ENCODE peak calls at places on chromosomes 6 and 20, in four cellular contexts. R is body of pancreas, H is cardiac fibroblast, L is A673. Y is an unnamed sample.

GRCh38 chr6:66558189-66558588 is 851.2 kb upstream of the EYS start:
- DNase-seq in R (no peak), H (no peak), L (peak), Y (no peak)

GRCh38 chr6:125940691-125941090 is 15.9 kb upstream of the HINT3 start:
- DNase-seq in H (peak), R (no peak), L (no peak), Y (no peak)

GRCh38 chr20:46832555-46832954 is 62.1 kb upstream of the EYA2 start:
- DNase-seq in H (no peak), R (no peak), L (no peak), Y (no peak)

GRCh38 chr6:136927313-136927712 is 5.2 kb downstream of the SLC35D3 start:
- DNase-seq in L (peak), R (peak), H (peak), Y (no peak)

GRCh38 chr6:153044295-153044694 is 41.8 kb upstream of the MTRF1L start:
- DNase-seq in H (peak), R (no peak), L (no peak), Y (peak)

GRCh38 chr20:19257865-19258264 is 45.4 kb downstream of the SLC24A3 start:
- DNase-seq in L (no peak), R (no peak), H (no peak), Y (no peak)

GRCh38 chr6:106547961-106548453 is 81.3 kb downstream of the RTN4IP1 start:
- DNase-seq in H (peak), R (no peak), L (no peak), Y (peak)

GRCh38 chr6:45959534-45960195 is 56.0 kb downstream of the CLIC5 start:
- DNase-seq in L (peak), R (no peak), H (peak), Y (no peak)

GRCh38 chr6:108876929-108877775 is 28.9 kb downstream of the ARMC2 start:
- DNase-seq in R (peak), H (peak), L (no peak), Y (peak)

GRCh38 chr6:593139-593906 is 63.6 kb downstream of the HUS1B start:
- DNase-seq in L (peak), H (peak), R (peak), Y (peak)

GRCh38 chr6:12962995-12963394 is 246.4 kb downstream of the PHACTR1 start:
- DNase-seq in R (no peak), L (peak), H (peak), Y (peak)

GRCh38 chr6:30981942-30982772 is 1.4 kb upstream of the MUC21 start:
- DNase-seq in H (peak), R (peak), L (peak), Y (peak)

GRCh38 chr6:158797331-158798202 is 21.6 kb downstream of the EZR start:
- DNase-seq in H (peak), R (no peak), L (no peak), Y (no peak)

GRCh38 chr6:157058574-157058973 is 264.7 kb downstream of the TMEM242 start:
- DNase-seq in L (no peak), H (no peak), R (no peak), Y (no peak)

GRCh38 chr6:19712012-19712688 is 125.0 kb upstream of the ID4 start:
- DNase-seq in L (no peak), H (no peak), R (no peak), Y (no peak)

GRCh38 chr20:57237006-57237953 is 29.2 kb downstream of the BMP7 start:
- DNase-seq in R (no peak), H (no peak), L (no peak), Y (no peak)

GRCh38 chr6:2190661-2191389 is 54.6 kb downstream of the GMDS start:
- DNase-seq in H (no peak), R (no peak), L (no peak), Y (no peak)

GRCh38 chr6:127051571-127052260 is 66.8 kb upstream of the RSPO3 start:
- DNase-seq in H (peak), L (peak), R (no peak), Y (peak)

GRCh38 chr6:95091823-95092436 is 485.4 kb upstream of the MANEA start:
- DNase-seq in R (no peak), H (peak), L (peak), Y (peak)

GRCh38 chr6:147108256-147108910 is 95.8 kb upstream of the STXBP5 start:
- DNase-seq in R (no peak), H (no peak), L (no peak), Y (no peak)

GRCh38 chr6:132122871-132123270 is 171.7 kb upstream of the CCN2 start:
- DNase-seq in H (peak), R (no peak), L (peak), Y (peak)

GRCh38 chr6:108838101-108838717 is 10.0 kb upstream of the ARMC2 start:
- DNase-seq in L (peak), H (peak), R (no peak), Y (no peak)

GRCh38 chr20:57893364-57894001 is 183.7 kb upstream of the PMEPA1 start:
- DNase-seq in R (no peak), H (no peak), L (no peak), Y (no peak)

GRCh38 chr20:48283470-48284110 is 498.3 kb upstream of the SULF2 start:
- DNase-seq in L (no peak), H (peak), R (peak), Y (peak)

GRCh38 chr6:167141667-167142432 is 15.9 kb downstream of the GPR31 start:
- DNase-seq in H (peak), R (peak), L (peak), Y (no peak)

GRCh38 chr20:49037962-49038387 is 8.1 kb upstream of the CSE1L start:
- DNase-seq in R (no peak), L (no peak), H (peak), Y (no peak)

GRCh38 chr6:114989279-114989964 is 646.6 kb upstream of the HS3ST5 start:
- DNase-seq in H (no peak), L (no peak), R (no peak), Y (no peak)

GRCh38 chr6:141421378-141421777 is 711.3 kb upstream of the GJE1 start:
- DNase-seq in R (no peak), L (no peak), H (peak), Y (peak)

GRCh38 chr6:12602951-12603710 is 113.4 kb upstream of the PHACTR1 start:
- DNase-seq in L (peak), R (peak), H (peak), Y (peak)

GRCh38 chr20:38127011-38127621 is 38.0 kb downstream of the TGM2 start:
- DNase-seq in R (peak), L (no peak), H (peak), Y (peak)

GRCh38 chr6:7153807-7154206 is 46.0 kb downstream of the RREB1 start:
- DNase-seq in L (no peak), H (no peak), R (no peak), Y (no peak)

GRCh38 chr6:93787841-93788240 is 368.5 kb upstream of the EPHA7 start:
- DNase-seq in R (no peak), L (no peak), H (peak), Y (peak)

GRCh38 chr6:42968783-42969182 is 8.2 kb downstream of the GNMT start:
- DNase-seq in R (no peak), H (no peak), L (no peak), Y (no peak)

GRCh38 chr6:157912326-157912725 is 69.3 kb upstream of the SYNJ2 start:
- DNase-seq in L (peak), R (no peak), H (peak), Y (peak)